ENCODE peak calls at places on chromosomes 16 and 17, in nine cellular contexts. K is erythroblast; T is activated CD4-positive, CD25-positive, alpha-beta regulatory T cell; A is H54; P is kidney epithelial cell; B is astrocyte of the hippocampus; J is colonic mucosa; D is HTR-8/SVneo; G is Daoy. W is an unnamed sample.

GRCh38 chr16:813204-813915 is 12.8 kb upstream of the GNG13 start:
- DNase-seq in K (peak; percentile 41), T (no peak), A (no peak), P (no peak), B (peak; percentile 67), J (no peak), D (peak; percentile 69), G (peak; percentile 61), W (peak; percentile 21)

GRCh38 chr16:4924593-4925378 is 12.2 kb downstream of the PPL start:
- DNase-seq in K (no peak), T (no peak), A (no peak), P (no peak), B (no peak), J (no peak), D (no peak), G (no peak), W (no peak)

GRCh38 chr16:70659546-70659945 is 13.2 kb downstream of the IL34 start:
- DNase-seq in K (no peak), T (no peak), A (no peak), P (no peak), B (no peak), J (no peak), D (no peak), G (no peak), W (no peak)

GRCh38 chr17:7445011-7445927 is at the start of gene CHRNB1:
- DNase-seq in K (peak; percentile 74), T (no peak), A (no peak), P (no peak), B (peak; percentile 48), J (peak; percentile 88), D (peak; percentile 88), G (peak; percentile 72), W (no peak)

GRCh38 chr16:11499295-11500089 is 87.2 kb downstream of the LITAF start:
- DNase-seq in K (no peak), T (no peak), A (no peak), P (no peak), B (no peak), J (no peak), D (no peak), G (no peak), W (no peak)

GRCh38 chr17:2435181-2435741 is 34.4 kb upstream of the MNT start:
- DNase-seq in K (peak; percentile 45), T (no peak), A (no peak), P (no peak), B (peak; percentile 66), J (no peak), D (no peak), G (no peak), W (peak; percentile 34)

GRCh38 chr17:81317992-81318391 is 22.9 kb upstream of the SLC38A10 start:
- DNase-seq in K (no peak), T (no peak), A (no peak), P (no peak), B (no peak), J (no peak), D (no peak), G (no peak), W (no peak)

GRCh38 chr17:60386475-60387058 is 5.4 kb downstream of the USP32 start:
- DNase-seq in K (peak; percentile 33), T (no peak), A (no peak), P (no peak), B (no peak), J (no peak), D (no peak), G (no peak), W (no peak)

GRCh38 chr17:11538366-11538765 is 59.9 kb upstream of the DNAH9 start:
- DNase-seq in K (no peak), T (no peak), A (no peak), P (no peak), B (no peak), J (no peak), D (no peak), G (no peak), W (no peak)

GRCh38 chr17:1737531-1738291 is 5.0 kb upstream of the SERPINF2 start:
- DNase-seq in K (no peak), T (no peak), A (no peak), P (no peak), B (no peak), J (no peak), D (no peak), G (no peak), W (no peak)

GRCh38 chr17:79079421-79080200 is 5.0 kb downstream of the ENGASE start:
- DNase-seq in K (no peak), T (no peak), A (no peak), P (no peak), B (no peak), J (no peak), D (no peak), G (no peak), W (no peak)

GRCh38 chr16:86379505-86379846 is 130.9 kb upstream of the FOXF1 start:
- DNase-seq in K (no peak), T (no peak), A (no peak), P (no peak), B (peak; percentile 67), J (no peak), D (no peak), G (peak; percentile 34), W (peak; percentile 31)

GRCh38 chr17:77356109-77356689 is 215.4 kb downstream of the SEC14L1 start:
- DNase-seq in K (no peak), T (no peak), A (no peak), P (no peak), B (no peak), J (peak; percentile 22), D (peak; percentile 43), G (no peak), W (no peak)

GRCh38 chr17:1635675-1636465 is 7.2 kb upstream of the SLC43A2 start:
- DNase-seq in K (peak; percentile 52), T (no peak), A (no peak), P (no peak), B (no peak), J (no peak), D (no peak), G (no peak), W (no peak)

GRCh38 chr17:43645765-43646481 is 15.8 kb downstream of the MEOX1 start:
- DNase-seq in K (no peak), T (no peak), A (no peak), P (no peak), B (peak; percentile 60), J (peak; percentile 36), D (no peak), G (no peak), W (peak; percentile 56)

GRCh38 chr16:55418586-55418985 is 60.4 kb upstream of the MMP2 start:
- DNase-seq in K (no peak), T (no peak), A (no peak), P (no peak), B (peak; percentile 50), J (no peak), D (no peak), G (no peak), W (peak; percentile 6)

GRCh38 chr17:38958756-38959155 is 8.4 kb downstream of the FBXO47 start:
- DNase-seq in K (no peak), T (no peak), A (no peak), P (no peak), B (peak; percentile 46), J (no peak), D (peak; percentile 40), G (no peak), W (peak; percentile 68)

GRCh38 chr16:54116126-54116525 is 170.5 kb downstream of the IRX3 start:
- DNase-seq in K (no peak), T (no peak), A (no peak), P (no peak), B (peak; percentile 67), J (no peak), D (no peak), G (no peak), W (peak; percentile 15)

GRCh38 chr17:7029096-7029495 is 6.2 kb downstream of the BCL6B start:
- DNase-seq in K (no peak), T (no peak), A (no peak), P (no peak), B (no peak), J (no peak), D (no peak), G (no peak), W (no peak)

GRCh38 chr17:20066253-20066652 is 57.1 kb downstream of the SPECC1 start:
- DNase-seq in K (no peak), T (no peak), A (peak; percentile 69), P (peak; percentile 45), B (peak; percentile 90), J (no peak), D (no peak), G (peak; percentile 68), W (peak; percentile 93)

GRCh38 chr16:11706180-11706742 is 36.4 kb downstream of the TXNDC11 start:
- DNase-seq in K (peak; percentile 55), T (no peak), A (no peak), P (no peak), B (peak; percentile 18), J (no peak), D (no peak), G (no peak), W (peak; percentile 17)

GRCh38 chr17:16939606-16940115 is 32.3 kb downstream of the TNFRSF13B start:
- DNase-seq in K (no peak), T (no peak), A (no peak), P (no peak), B (no peak), J (no peak), D (no peak), G (no peak), W (no peak)

GRCh38 chr16:65117701-65118448 is 4.0 kb downstream of the CDH11 start:
- DNase-seq in K (peak; percentile 65), T (no peak), A (peak; percentile 26), P (peak; percentile 26), B (peak; percentile 88), J (peak; percentile 73), D (peak; percentile 17), G (peak; percentile 78), W (peak; percentile 89)

GRCh38 chr16:56938664-56939513 is 6.9 kb downstream of the HERPUD1 start:
- DNase-seq in K (no peak), T (peak; percentile 23), A (no peak), P (no peak), B (no peak), J (no peak), D (no peak), G (no peak), W (no peak)

GRCh38 chr17:9232591-9233270 is 211.4 kb downstream of the NTN1 start:
- DNase-seq in K (no peak), T (no peak), A (no peak), P (no peak), B (no peak), J (no peak), D (no peak), G (no peak), W (no peak)

GRCh38 chr17:41518789-41519449 is at the start of gene KRT15:
- DNase-seq in K (no peak), T (no peak), A (no peak), P (no peak), B (peak; percentile 44), J (no peak), D (no peak), G (peak; percentile 59), W (peak; percentile 34)

GRCh38 chr16:56985288-56985961 is 3.9 kb upstream of the NLRC5 start:
- DNase-seq in K (peak; percentile 25), T (no peak), A (peak; percentile 87), P (peak; percentile 62), B (peak; percentile 74), J (peak; percentile 76), D (peak; percentile 75), G (peak; percentile 82), W (peak; percentile 90)

W was measured in fibroblast of the aortic adventitia.